ENCODE peak calls at places on chromosomes 11 and 22, in ten cellular contexts. V is neural progenitor cell, X is psoas muscle, P is H9, D is Calu3, Q is IMR-90, L is fibroblast of lung, F is cardiac muscle cell, G is fibroblast of pulmonary artery, I is uterus. R is an unnamed sample.
A peak's percentile ranks its signal among the peaks of the same experiment; 100 is the strongest.

GRCh38 chr11:119791701-119792151 is 62.7 kb upstream of the NECTIN1 start:
- DNase-seq in X (no peak), P (no peak), D (no peak), I (no peak), Q (peak; percentile 37), L (no peak), F (no peak), V (peak; percentile 58), G (peak; percentile 7), R (no peak)

GRCh38 chr11:14065153-14065552 is 102.6 kb downstream of the SPON1 start:
- DNase-seq in V (no peak), P (no peak), Q (no peak), G (no peak), X (no peak), D (no peak), I (no peak), L (no peak), F (no peak), R (no peak)

GRCh38 chr22:31630331-31631329 is 31.4 kb downstream of the PISD start:
- DNase-seq in F (peak; percentile 93), P (peak; percentile 90), Q (peak; percentile 74), L (peak; percentile 72), D (peak; percentile 95), I (peak; percentile 81), X (peak; percentile 87), G (peak; percentile 85), V (peak; percentile 87), R (peak; percentile 67)

GRCh38 chr22:36367479-36367878 is 20.3 kb downstream of the MYH9 start:
- DNase-seq in V (no peak), Q (no peak), I (no peak), D (no peak), P (no peak), G (no peak), L (no peak), F (no peak), X (no peak), R (no peak)

GRCh38 chr11:87431386-87431785 is 393.7 kb downstream of the TMEM135 start:
- DNase-seq in F (no peak), Q (no peak), P (no peak), D (no peak), I (no peak), G (no peak), V (no peak), X (peak; percentile 58), L (no peak), R (no peak)

GRCh38 chr11:47466701-47467250 is 17.8 kb upstream of the RAPSN start:
- DNase-seq in Q (no peak), V (peak; percentile 41), F (no peak), P (no peak), G (peak; percentile 72), X (peak; percentile 60), I (no peak), L (peak; percentile 62), D (no peak), R (no peak)

GRCh38 chr11:10503217-10503616 is 37.8 kb downstream of the RNF141 start:
- DNase-seq in G (no peak), Q (no peak), D (no peak), V (no peak), X (no peak), I (no peak), L (no peak), P (no peak), F (no peak), R (no peak)

GRCh38 chr22:50031189-50032091 is 18.9 kb upstream of the IL17REL start:
- DNase-seq in X (peak; percentile 53), P (no peak), D (no peak), V (no peak), G (no peak), F (no peak), I (no peak), L (no peak), Q (no peak), R (no peak)

GRCh38 chr11:36475192-36475591 is 34.9 kb downstream of the TRAF6 start:
- DNase-seq in F (no peak), I (no peak), G (peak; percentile 42), P (no peak), L (no peak), Q (peak; percentile 44), V (no peak), D (no peak), X (no peak), R (no peak)

GRCh38 chr11:36480833-36481232 is 29.2 kb downstream of the TRAF6 start:
- DNase-seq in P (no peak), L (no peak), I (no peak), Q (no peak), G (no peak), D (no peak), V (no peak), X (no peak), F (no peak), R (no peak)

DNA sequence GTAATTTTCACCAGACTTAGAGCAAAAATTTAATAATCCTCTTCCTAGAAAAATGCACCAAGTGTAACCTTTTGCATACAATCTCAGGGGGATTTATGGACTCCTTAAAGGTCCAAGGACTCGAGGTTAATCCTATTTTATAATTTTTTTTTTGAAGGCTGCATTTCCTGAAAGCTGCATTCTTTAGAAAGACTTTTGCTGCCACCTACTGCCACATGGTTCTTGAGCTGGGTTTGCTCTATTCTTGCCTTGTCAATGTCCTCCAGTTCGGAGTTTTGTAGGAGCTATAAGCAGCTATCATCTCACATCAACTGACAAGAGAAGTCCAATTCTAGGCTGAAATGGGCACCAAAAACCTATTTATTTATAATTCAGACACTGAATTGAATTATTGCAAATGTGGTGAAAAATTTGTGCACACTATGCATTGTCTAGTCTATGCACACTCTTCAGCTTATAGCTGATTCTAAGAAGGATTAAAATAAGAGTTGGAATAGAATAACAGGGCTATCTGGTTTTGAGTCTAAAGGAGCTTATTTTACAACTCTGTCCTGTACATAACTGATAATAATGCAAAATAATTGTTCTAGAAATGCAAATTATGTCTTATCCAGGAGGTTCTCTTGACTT is 31.3 kb downstream of the TRAF6 start:
- DNase-seq in P (no peak), L (peak; percentile 75), F (peak; percentile 50), X (no peak), G (peak; percentile 80), V (peak; percentile 75), Q (peak; percentile 59), I (no peak), D (peak; percentile 46), R (peak; percentile 41)
- TF ChIP-seq CTCF in P (peak; percentile 75), L (peak; percentile 79), F (peak; percentile 77), X (peak; percentile 53), G (peak; percentile 76), V (peak; percentile 86), Q (peak; percentile 85), I (peak; percentile 66), D (peak; percentile 49), R (peak; percentile 78)

GRCh38 chr22:27811778-27812177 is 10.2 kb upstream of the MN1 start:
- DNase-seq in X (no peak), I (no peak), Q (no peak), L (no peak), D (no peak), V (no peak), P (no peak), F (no peak), G (no peak), R (no peak)

GRCh38 chr22:27810566-27810965 is 9.0 kb upstream of the MN1 start:
- DNase-seq in L (peak; percentile 77), D (no peak), V (peak; percentile 42), Q (peak; percentile 68), G (peak; percentile 50), F (no peak), P (no peak), I (peak; percentile 83), X (peak; percentile 89), R (no peak)

GRCh38 chr22:27809700-27810365 is 8.3 kb upstream of the MN1 start:
- DNase-seq in G (peak; percentile 33), F (no peak), P (no peak), Q (no peak), V (no peak), X (no peak), L (no peak), D (no peak), I (no peak), R (no peak)

GRCh38 chr22:27808730-27809129 is 7.2 kb upstream of the MN1 start:
- DNase-seq in L (no peak), D (no peak), G (no peak), X (no peak), I (no peak), P (no peak), Q (no peak), V (no peak), F (no peak), R (no peak)

DNA sequence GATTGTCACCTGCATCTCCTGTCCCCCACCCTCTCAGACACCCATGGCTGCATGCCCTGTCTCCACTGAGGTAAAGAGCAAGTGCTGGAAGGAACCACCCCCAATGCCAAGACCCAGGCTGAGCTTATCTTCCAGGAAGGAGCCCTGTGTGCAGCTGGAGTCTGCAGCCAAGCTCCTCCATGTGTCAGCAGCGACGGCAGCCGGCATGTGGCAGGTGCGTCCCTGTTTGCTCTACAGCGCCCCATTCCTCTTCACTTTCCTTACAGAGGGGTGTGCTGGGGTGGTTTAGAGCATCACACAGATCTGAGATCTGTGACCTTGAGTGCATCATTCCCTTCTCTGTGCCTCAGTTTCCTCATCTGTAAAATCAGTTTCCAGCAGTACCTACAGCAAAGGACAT is 7.7 kb upstream of the MN1 start:
- DNase-seq in X (no peak), G (no peak), F (no peak), L (no peak), P (peak; percentile 52), V (no peak), D (no peak), Q (no peak), I (no peak), R (no peak)
- TF ChIP-seq CTCF in X (no peak), G (no peak), F (no peak), L (no peak), P (no peak), V (no peak), D (no peak), Q (no peak), I (no peak), R (no peak)

GRCh38 chr11:117817213-117818035 is 7.1 kb downstream of the FXYD2 start:
- DNase-seq in P (peak; percentile 90), G (peak; percentile 84), V (peak; percentile 89), L (peak; percentile 78), Q (peak; percentile 65), D (peak; percentile 81), I (peak; percentile 91), X (peak; percentile 88), F (peak; percentile 82), R (peak; percentile 97)

GRCh38 chr11:117820071-117820470 is 4.5 kb downstream of the FXYD2 start:
- DNase-seq in F (no peak), X (peak; percentile 36), G (no peak), P (no peak), Q (no peak), V (no peak), L (no peak), I (no peak), D (no peak), R (no peak)

GRCh38 chr11:117816846-117817212 is 7.7 kb downstream of the FXYD2 start:
- DNase-seq in F (no peak), D (no peak), L (no peak), V (no peak), X (peak; percentile 52), Q (no peak), P (no peak), G (no peak), I (no peak), R (no peak)

GRCh38 chr11:117819096-117820040 is 5.2 kb downstream of the FXYD2 start:
- DNase-seq in P (peak; percentile 87), F (peak; percentile 86), D (peak; percentile 80), V (peak; percentile 83), I (peak; percentile 75), X (peak; percentile 71), L (peak; percentile 84), Q (peak; percentile 63), G (peak; percentile 85), R (peak; percentile 84)

DNA sequence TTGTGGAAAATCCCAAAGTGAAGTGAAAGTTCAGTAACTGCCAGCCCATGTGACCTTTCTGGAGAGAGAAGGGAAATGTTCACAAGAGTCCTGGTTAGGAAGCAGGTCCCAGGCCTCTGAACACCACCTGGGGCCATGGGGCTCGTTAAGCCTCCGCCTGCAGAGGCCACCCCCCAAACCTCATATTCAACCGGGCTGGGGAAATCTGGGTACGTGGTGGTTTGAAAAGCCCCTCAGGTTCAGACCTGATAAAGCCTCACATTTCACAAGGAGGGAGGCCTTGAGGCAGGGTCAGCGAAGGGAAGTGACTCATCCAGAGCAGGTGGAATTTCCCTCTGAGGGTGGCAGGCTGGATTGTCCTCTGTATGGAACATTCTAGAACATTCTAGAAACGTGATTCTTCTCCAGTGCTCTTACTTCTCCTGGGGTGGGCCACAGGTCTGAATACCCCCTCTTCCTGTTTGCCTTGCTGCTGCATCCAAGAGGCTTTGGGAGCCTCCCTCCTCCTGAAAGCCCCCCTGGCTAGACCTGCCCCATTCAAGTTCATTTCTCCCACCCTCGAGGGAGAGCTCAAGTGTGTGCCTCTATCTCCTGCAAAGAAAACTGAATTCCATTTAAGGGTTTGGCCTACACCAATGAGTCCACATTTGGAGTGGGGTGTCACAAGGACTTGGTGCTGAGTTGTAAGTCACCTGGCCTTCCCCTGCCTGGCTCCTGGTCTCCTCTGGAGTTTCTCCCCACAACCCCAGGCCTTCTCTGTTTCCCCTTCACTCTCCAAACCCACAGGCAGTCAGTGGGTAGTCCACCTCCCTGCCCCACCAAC is 6.3 kb downstream of the FXYD2 start:
- DNase-seq in F (no peak), Q (peak; percentile 56), L (peak; percentile 31), D (no peak), I (no peak), X (peak; percentile 46), P (no peak), G (peak; percentile 53), V (no peak), R (no peak)
- TF ChIP-seq CTCF in F (no peak), Q (no peak), L (no peak), D (no peak), I (no peak), X (no peak), P (no peak), G (no peak), V (no peak), R (no peak)

DNA sequence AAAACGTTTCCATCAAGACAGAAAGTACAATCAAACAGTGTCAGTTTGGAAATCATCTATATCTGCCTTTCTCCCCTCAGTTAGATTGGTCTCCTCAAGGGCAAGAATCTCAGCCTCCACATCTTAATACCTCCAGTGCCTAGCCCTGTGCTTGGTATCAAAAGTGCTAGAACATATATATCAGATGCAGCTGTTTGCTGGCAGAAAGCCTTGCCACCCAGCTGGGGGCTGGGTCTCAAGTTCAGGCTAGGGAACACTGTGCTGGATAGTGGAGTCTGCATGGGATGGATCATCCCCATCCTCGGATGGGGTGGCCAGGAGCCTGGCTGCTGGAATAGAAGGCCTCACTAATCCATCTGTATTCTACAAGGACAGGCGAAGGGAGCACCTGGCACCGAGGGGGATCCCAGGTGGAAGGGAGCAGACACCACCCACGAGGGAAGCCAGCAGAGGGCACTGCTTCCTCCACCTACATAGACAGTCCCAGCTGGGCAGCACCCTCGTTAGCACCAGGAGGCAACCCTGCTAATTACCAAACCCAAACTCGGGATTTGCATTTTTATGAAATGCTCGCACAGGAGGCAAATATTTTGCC is 602.2 kb downstream of the BUD13 start:
- DNase-seq in F (no peak), L (no peak), D (peak; percentile 32), I (no peak), G (no peak), V (no peak), X (no peak), Q (no peak), P (peak; percentile 42), R (no peak)
- TF ChIP-seq CTCF in F (no peak), L (no peak), D (no peak), I (no peak), G (no peak), V (peak; percentile 47), X (no peak), Q (no peak), P (peak; percentile 59), R (peak; percentile 33)